ENCODE peak calls at places on chromosomes 16 and 17, in eight cellular contexts. P, X, U, O, R, I, V and K are unnamed samples.
A peak's percentile ranks its signal among the peaks of the same experiment; 100 is the strongest.

GRCh38 chr17:75996665-75997590 is 3.7 kb upstream of the CDK3 start:
- DNase-seq in O (peak; percentile 63), X (no peak), R (no peak), I (peak; percentile 79), V (peak; percentile 36), P (peak; percentile 90), U (no peak), K (no peak)

GRCh38 chr17:48722924-48723554 is at the start of gene PRAC2:
- DNase-seq in P (peak; percentile 96), R (no peak), O (no peak), U (no peak), I (no peak), X (no peak), V (no peak), K (no peak)

GRCh38 chr16:10694830-10695229 is at the start of gene TEKT5:
- DNase-seq in O (no peak), X (no peak), U (no peak), P (no peak), R (no peak), V (no peak), I (no peak), K (no peak)

GRCh38 chr16:12637002-12637401 is 166.7 kb downstream of the CPPED1 start:
- DNase-seq in V (no peak), R (no peak), X (no peak), O (no peak), I (no peak), U (no peak), P (no peak), K (no peak)

GRCh38 chr16:15876503-15876902 is 11.9 kb downstream of the CEP20 start:
- DNase-seq in O (no peak), X (no peak), R (no peak), U (no peak), V (no peak), I (peak; percentile 59), P (peak; percentile 30), K (no peak)

GRCh38 chr17:79072544-79072943 is 2.1 kb upstream of the ENGASE start:
- DNase-seq in X (no peak), R (no peak), V (no peak), O (no peak), I (no peak), U (no peak), P (no peak), K (no peak)

GRCh38 chr17:19579192-19579668 is 45.6 kb downstream of the SLC47A1 start:
- DNase-seq in R (no peak), I (no peak), P (no peak), V (no peak), X (no peak), O (no peak), U (no peak), K (no peak)

GRCh38 chr16:2511128-2511785 is 2.5 kb upstream of the ATP6V0C start:
- DNase-seq in O (peak; percentile 58), U (peak; percentile 86), R (no peak), I (peak; percentile 40), V (no peak), P (no peak), X (peak; percentile 70), K (peak; percentile 92)

GRCh38 chr17:2181206-2181983 is 122.2 kb downstream of the SMG6 start:
- DNase-seq in U (peak; percentile 93), O (no peak), I (no peak), X (peak; percentile 62), V (no peak), R (no peak), P (no peak), K (peak; percentile 86)